ENCODE peak calls at places on chromosome 14, in ten cellular contexts. One of them, this sample, is unnamed.

GRCh38 chr14:90558041-90558982 is 161.5 kb downstream of the CALM1 start:
- DNase-seq in uterus: no peak
- DNase-seq in coronary artery: no peak
- DNase-seq in thoracic aorta: no peak
- DNase-seq in GM13976: no peak
- DNase-seq in BJ: no peak
- DNase-seq in AG04449: no peak
- DNase-seq in esophagus squamous epithelium: no peak
- DNase-seq in HFFc6: no peak
- DNase-seq in CD8-positive, alpha-beta T cell: no peak
- DNase-seq in this sample: no peak

GRCh38 chr14:73242274-73242960 is 5.1 kb downstream of the PAPLN start:
- DNase-seq in AG04449: no peak
- DNase-seq in CD8-positive, alpha-beta T cell: no peak
- DNase-seq in uterus: peak
- DNase-seq in coronary artery: no peak
- DNase-seq in GM13976: no peak
- DNase-seq in esophagus squamous epithelium: no peak
- DNase-seq in thoracic aorta: no peak
- DNase-seq in HFFc6: no peak
- DNase-seq in BJ: no peak
- DNase-seq in this sample: peak

GRCh38 chr14:65686761-65687160 is 274.2 kb downstream of the FUT8 start:
- DNase-seq in coronary artery: no peak
- DNase-seq in uterus: no peak
- DNase-seq in AG04449: no peak
- DNase-seq in thoracic aorta: no peak
- DNase-seq in BJ: no peak
- DNase-seq in GM13976: no peak
- DNase-seq in CD8-positive, alpha-beta T cell: no peak
- DNase-seq in HFFc6: no peak
- DNase-seq in esophagus squamous epithelium: no peak
- DNase-seq in this sample: no peak

GRCh38 chr14:21068521-21069387 is 1.4 kb upstream of the ARHGEF40 start:
- DNase-seq in HFFc6: peak
- DNase-seq in uterus: peak
- DNase-seq in AG04449: no peak
- DNase-seq in BJ: no peak
- DNase-seq in thoracic aorta: peak
- DNase-seq in GM13976: peak
- DNase-seq in coronary artery: no peak
- DNase-seq in esophagus squamous epithelium: no peak
- DNase-seq in CD8-positive, alpha-beta T cell: peak
- DNase-seq in this sample: peak

GRCh38 chr14:87869619-87870583 is 123.1 kb downstream of the GALC start:
- DNase-seq in esophagus squamous epithelium: no peak
- DNase-seq in coronary artery: no peak
- DNase-seq in HFFc6: peak
- DNase-seq in BJ: peak
- DNase-seq in GM13976: peak
- DNase-seq in AG04449: peak
- DNase-seq in uterus: no peak
- DNase-seq in thoracic aorta: no peak
- DNase-seq in CD8-positive, alpha-beta T cell: no peak
- DNase-seq in this sample: peak

GRCh38 chr14:77761205-77761931 is 412 bp upstream of the SNW1 start:
- DNase-seq in esophagus squamous epithelium: no peak
- DNase-seq in CD8-positive, alpha-beta T cell: no peak
- DNase-seq in HFFc6: peak
- DNase-seq in GM13976: peak
- DNase-seq in coronary artery: no peak
- DNase-seq in uterus: peak
- DNase-seq in thoracic aorta: no peak
- DNase-seq in BJ: peak
- DNase-seq in AG04449: no peak
- DNase-seq in this sample: no peak

GRCh38 chr14:105076805-105077648 is 11.8 kb upstream of the GPR132 start:
- DNase-seq in CD8-positive, alpha-beta T cell: peak
- DNase-seq in HFFc6: no peak
- DNase-seq in uterus: no peak
- DNase-seq in esophagus squamous epithelium: no peak
- DNase-seq in BJ: no peak
- DNase-seq in AG04449: no peak
- DNase-seq in GM13976: no peak
- DNase-seq in thoracic aorta: no peak
- DNase-seq in coronary artery: no peak
- DNase-seq in this sample: no peak

GRCh38 chr14:76844223-76844622 is 18.0 kb downstream of the LRRC74A start:
- DNase-seq in uterus: peak
- DNase-seq in GM13976: no peak
- DNase-seq in AG04449: no peak
- DNase-seq in coronary artery: no peak
- DNase-seq in HFFc6: no peak
- DNase-seq in esophagus squamous epithelium: no peak
- DNase-seq in BJ: no peak
- DNase-seq in thoracic aorta: no peak
- DNase-seq in CD8-positive, alpha-beta T cell: peak
- DNase-seq in this sample: no peak

GRCh38 chr14:101934751-101935150 is 29.6 kb upstream of the DYNC1H1 start:
- DNase-seq in coronary artery: no peak
- DNase-seq in AG04449: no peak
- DNase-seq in HFFc6: no peak
- DNase-seq in uterus: no peak
- DNase-seq in GM13976: no peak
- DNase-seq in esophagus squamous epithelium: no peak
- DNase-seq in BJ: no peak
- DNase-seq in CD8-positive, alpha-beta T cell: no peak
- DNase-seq in thoracic aorta: no peak
- DNase-seq in this sample: no peak

GRCh38 chr14:102028733-102029132 is 58.1 kb downstream of the HSP90AA1 start:
- DNase-seq in BJ: peak
- DNase-seq in thoracic aorta: no peak
- DNase-seq in HFFc6: peak
- DNase-seq in AG04449: peak
- DNase-seq in coronary artery: no peak
- DNase-seq in GM13976: no peak
- DNase-seq in CD8-positive, alpha-beta T cell: no peak
- DNase-seq in esophagus squamous epithelium: no peak
- DNase-seq in uterus: no peak
- DNase-seq in this sample: no peak

GRCh38 chr14:29548948-29549370 is 378.7 kb downstream of the PRKD1 start:
- DNase-seq in CD8-positive, alpha-beta T cell: no peak
- DNase-seq in esophagus squamous epithelium: no peak
- DNase-seq in GM13976: peak
- DNase-seq in coronary artery: no peak
- DNase-seq in AG04449: peak
- DNase-seq in BJ: no peak
- DNase-seq in uterus: no peak
- DNase-seq in HFFc6: peak
- DNase-seq in thoracic aorta: no peak
- DNase-seq in this sample: peak

GRCh38 chr14:100628225-100628624 is 41.0 kb upstream of the BEGAIN start:
- DNase-seq in AG04449: no peak
- DNase-seq in uterus: no peak
- DNase-seq in CD8-positive, alpha-beta T cell: no peak
- DNase-seq in esophagus squamous epithelium: no peak
- DNase-seq in GM13976: no peak
- DNase-seq in coronary artery: no peak
- DNase-seq in BJ: no peak
- DNase-seq in thoracic aorta: no peak
- DNase-seq in HFFc6: no peak
- DNase-seq in this sample: no peak

GRCh38 chr14:64113279-64113678 is 180.9 kb downstream of the ESR2 start:
- DNase-seq in AG04449: no peak
- DNase-seq in CD8-positive, alpha-beta T cell: no peak
- DNase-seq in coronary artery: no peak
- DNase-seq in thoracic aorta: no peak
- DNase-seq in BJ: no peak
- DNase-seq in uterus: no peak
- DNase-seq in GM13976: no peak
- DNase-seq in esophagus squamous epithelium: no peak
- DNase-seq in HFFc6: no peak
- DNase-seq in this sample: no peak

GRCh38 chr14:77641534-77642341 is 25.3 kb upstream of the SPTLC2 start:
- DNase-seq in thoracic aorta: peak
- DNase-seq in uterus: peak
- DNase-seq in GM13976: peak
- DNase-seq in CD8-positive, alpha-beta T cell: peak
- DNase-seq in HFFc6: peak
- DNase-seq in coronary artery: peak
- DNase-seq in AG04449: no peak
- DNase-seq in esophagus squamous epithelium: no peak
- DNase-seq in BJ: no peak
- DNase-seq in this sample: peak

GRCh38 chr14:21025374-21026151 is 702 bp upstream of the NDRG2 start:
- DNase-seq in AG04449: no peak
- DNase-seq in esophagus squamous epithelium: no peak
- DNase-seq in CD8-positive, alpha-beta T cell: peak
- DNase-seq in HFFc6: no peak
- DNase-seq in uterus: peak
- DNase-seq in GM13976: no peak
- DNase-seq in BJ: no peak
- DNase-seq in coronary artery: peak
- DNase-seq in thoracic aorta: no peak
- DNase-seq in this sample: no peak

GRCh38 chr14:56185991-56186390 is 67.8 kb downstream of the PELI2 start:
- DNase-seq in uterus: no peak
- DNase-seq in coronary artery: no peak
- DNase-seq in esophagus squamous epithelium: no peak
- DNase-seq in CD8-positive, alpha-beta T cell: no peak
- DNase-seq in thoracic aorta: no peak
- DNase-seq in BJ: no peak
- DNase-seq in HFFc6: no peak
- DNase-seq in AG04449: no peak
- DNase-seq in GM13976: no peak
- DNase-seq in this sample: no peak

GRCh38 chr14:96661244-96661969 is 135.8 kb upstream of the VRK1 start:
- DNase-seq in AG04449: no peak
- DNase-seq in thoracic aorta: no peak
- DNase-seq in GM13976: no peak
- DNase-seq in esophagus squamous epithelium: no peak
- DNase-seq in BJ: no peak
- DNase-seq in coronary artery: no peak
- DNase-seq in uterus: no peak
- DNase-seq in CD8-positive, alpha-beta T cell: no peak
- DNase-seq in HFFc6: no peak
- DNase-seq in this sample: no peak

DNA sequence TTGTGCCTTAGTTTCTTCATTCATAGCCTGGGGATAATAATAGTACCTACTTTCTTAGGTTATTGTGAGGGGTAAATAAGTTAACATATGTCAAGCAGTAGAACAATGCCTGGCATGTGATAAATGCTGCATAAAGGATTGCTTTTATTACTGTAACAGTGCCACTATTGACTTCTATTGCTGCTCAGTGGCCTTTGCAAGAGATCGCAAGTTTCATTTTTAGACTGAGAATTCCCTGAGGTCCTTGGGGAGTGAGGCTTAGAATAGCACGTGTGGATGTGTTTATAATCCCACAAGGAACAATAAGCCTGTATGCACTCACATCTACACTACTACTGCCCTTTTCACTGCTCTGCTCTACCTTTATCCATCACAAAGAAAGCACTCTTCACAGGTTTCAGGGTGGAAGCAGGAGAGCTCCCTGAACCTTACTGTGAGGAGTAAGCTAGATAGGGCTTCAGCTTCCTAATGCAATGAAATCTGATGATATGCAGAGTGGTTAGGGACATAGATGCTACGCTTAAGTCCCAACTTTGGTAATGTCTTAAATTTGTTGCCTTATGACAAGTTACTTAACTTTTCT is 302.6 kb downstream of the SNAPC1 start:
- DNase-seq in BJ: no peak
- DNase-seq in GM13976: no peak
- DNase-seq in CD8-positive, alpha-beta T cell: no peak
- DNase-seq in HFFc6: no peak
- DNase-seq in AG04449: no peak
- DNase-seq in esophagus squamous epithelium: no peak
- DNase-seq in coronary artery: no peak
- DNase-seq in thoracic aorta: no peak
- DNase-seq in uterus: no peak
- DNase-seq in this sample: no peak
- TF ChIP-seq CTCF in BJ: no peak
- TF ChIP-seq CTCF in GM13976: no peak
- TF ChIP-seq CTCF in CD8-positive, alpha-beta T cell: no peak
- TF ChIP-seq CTCF in HFFc6: no peak
- TF ChIP-seq CTCF in AG04449: no peak
- TF ChIP-seq CTCF in esophagus squamous epithelium: no peak
- TF ChIP-seq CTCF in coronary artery: no peak
- TF ChIP-seq CTCF in thoracic aorta: no peak
- TF ChIP-seq CTCF in uterus: no peak
- TF ChIP-seq CTCF in this sample: no peak

DNA sequence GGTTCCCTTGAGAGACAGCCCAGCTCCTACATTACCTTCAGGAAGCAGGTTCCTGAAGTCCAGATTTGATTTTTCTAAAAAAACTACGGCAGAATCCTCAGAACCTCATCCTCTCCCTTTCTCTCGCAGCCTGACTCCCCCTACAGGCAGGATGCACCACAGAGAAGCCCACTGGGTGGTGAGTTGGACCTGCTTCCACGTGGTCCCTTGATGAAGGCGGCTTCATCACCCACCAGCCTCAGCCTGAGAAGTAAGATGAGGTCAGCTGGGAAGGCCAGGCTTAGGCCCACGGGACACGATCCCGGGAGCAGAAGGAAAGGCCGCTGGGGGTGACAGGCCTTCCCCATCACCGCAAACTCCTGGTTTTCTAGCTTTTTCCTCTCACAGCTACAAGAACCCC is 83.0 kb downstream of the ACTN1 start:
- DNase-seq in esophagus squamous epithelium: no peak
- DNase-seq in AG04449: no peak
- DNase-seq in thoracic aorta: no peak
- DNase-seq in coronary artery: peak
- DNase-seq in GM13976: no peak
- DNase-seq in BJ: no peak
- DNase-seq in HFFc6: peak
- DNase-seq in uterus: no peak
- DNase-seq in CD8-positive, alpha-beta T cell: no peak
- DNase-seq in this sample: no peak
- TF ChIP-seq CTCF in esophagus squamous epithelium: no peak
- TF ChIP-seq CTCF in AG04449: peak
- TF ChIP-seq CTCF in thoracic aorta: peak
- TF ChIP-seq CTCF in coronary artery: no peak
- TF ChIP-seq CTCF in GM13976: no peak
- TF ChIP-seq CTCF in BJ: peak
- TF ChIP-seq CTCF in HFFc6: peak
- TF ChIP-seq CTCF in uterus: no peak
- TF ChIP-seq CTCF in CD8-positive, alpha-beta T cell: no peak
- TF ChIP-seq CTCF in this sample: peak

GRCh38 chr14:24817638-24818053 is 183.7 kb upstream of the GZMB start:
- DNase-seq in coronary artery: no peak
- DNase-seq in uterus: no peak
- DNase-seq in CD8-positive, alpha-beta T cell: no peak
- DNase-seq in BJ: no peak
- DNase-seq in esophagus squamous epithelium: no peak
- DNase-seq in HFFc6: no peak
- DNase-seq in GM13976: no peak
- DNase-seq in thoracic aorta: no peak
- DNase-seq in AG04449: no peak
- DNase-seq in this sample: no peak
- TF ChIP-seq CTCF in coronary artery: no peak
- TF ChIP-seq CTCF in uterus: peak
- TF ChIP-seq CTCF in CD8-positive, alpha-beta T cell: no peak
- TF ChIP-seq CTCF in BJ: peak
- TF ChIP-seq CTCF in esophagus squamous epithelium: no peak
- TF ChIP-seq CTCF in HFFc6: peak
- TF ChIP-seq CTCF in GM13976: peak
- TF ChIP-seq CTCF in thoracic aorta: no peak
- TF ChIP-seq CTCF in AG04449: peak
- TF ChIP-seq CTCF in this sample: no peak

GRCh38 chr14:93086441-93087055 is 29.2 kb downstream of the ITPK1 start:
- DNase-seq in esophagus squamous epithelium: no peak
- DNase-seq in CD8-positive, alpha-beta T cell: no peak
- DNase-seq in HFFc6: no peak
- DNase-seq in GM13976: no peak
- DNase-seq in AG04449: no peak
- DNase-seq in coronary artery: no peak
- DNase-seq in BJ: no peak
- DNase-seq in uterus: no peak
- DNase-seq in thoracic aorta: no peak
- DNase-seq in this sample: peak
- TF ChIP-seq CTCF in esophagus squamous epithelium: no peak
- TF ChIP-seq CTCF in CD8-positive, alpha-beta T cell: no peak
- TF ChIP-seq CTCF in HFFc6: no peak
- TF ChIP-seq CTCF in GM13976: no peak
- TF ChIP-seq CTCF in AG04449: no peak
- TF ChIP-seq CTCF in coronary artery: no peak
- TF ChIP-seq CTCF in BJ: no peak
- TF ChIP-seq CTCF in uterus: no peak
- TF ChIP-seq CTCF in thoracic aorta: no peak
- TF ChIP-seq CTCF in this sample: no peak